ENCODE peak calls at places on chromosomes 16 and 17, in ten cellular contexts. P is HCT116; J is cardiac muscle cell; D is heart left ventricle; Z is WERI-Rb-1; W is CD8-positive, alpha-beta T cell; Q is upper lobe of right lung; X is endothelial cell of umbilical vein; E is IMR-90; H is PC-3. K is an unnamed sample.

GRCh38 chr16:3183445-3184139 is 4.4 kb upstream of the OR1F1 start:
- DNase-seq in J (no peak), H (no peak), D (no peak), Z (no peak), P (no peak), X (no peak), Q (no peak), W (no peak), E (no peak), K (no peak)

GRCh38 chr17:36133629-36134259 is 30.1 kb downstream of the CCL4 start:
- DNase-seq in Z (no peak), J (peak; percentile 60), H (no peak), E (no peak), P (no peak), D (no peak), W (no peak), Q (no peak), X (peak; percentile 25), K (no peak)

GRCh38 chr17:35312790-35313711 is 60.4 kb downstream of the SLFN11 start:
- DNase-seq in Z (peak; percentile 16), Q (peak; percentile 63), D (peak; percentile 68), W (peak; percentile 82), J (peak; percentile 90), E (peak; percentile 73), H (peak; percentile 57), P (peak; percentile 37), X (peak; percentile 71), K (peak; percentile 48)

GRCh38 chr17:16273929-16274339 is 56.9 kb downstream of the PIGL start:
- DNase-seq in Q (no peak), W (no peak), P (no peak), D (no peak), E (no peak), J (no peak), Z (no peak), H (no peak), X (no peak), K (no peak)

GRCh38 chr17:19263621-19264010 is 26.4 kb downstream of the EPN2 start:
- DNase-seq in P (no peak), Z (no peak), Q (no peak), D (no peak), H (peak; percentile 50), J (peak; percentile 6), E (peak; percentile 76), W (no peak), X (peak; percentile 91), K (no peak)

GRCh38 chr17:68238488-68238887 is 9.4 kb upstream of the AMZ2 start:
- DNase-seq in D (no peak), P (no peak), E (no peak), Z (no peak), Q (no peak), W (no peak), H (no peak), X (no peak), J (no peak), K (no peak)

GRCh38 chr16:63539276-63539675 is 1503.0 kb upstream of the CDH8 start:
- DNase-seq in X (no peak), H (no peak), P (no peak), J (no peak), Q (no peak), W (no peak), Z (no peak), D (no peak), E (no peak), K (no peak)

GRCh38 chr16:66717112-66717675 is 20.7 kb upstream of the CMTM4 start:
- DNase-seq in Z (peak; percentile 68), H (peak; percentile 47), P (no peak), E (peak; percentile 88), X (peak; percentile 16), D (no peak), W (no peak), Q (no peak), J (peak; percentile 67), K (no peak)

GRCh38 chr16:56477096-56477878 is 25.9 kb downstream of the OGFOD1 start:
- DNase-seq in J (peak; percentile 86), X (peak; percentile 75), H (peak; percentile 66), W (no peak), D (no peak), P (peak; percentile 46), Z (no peak), Q (no peak), E (peak; percentile 93), K (peak; percentile 76)

GRCh38 chr17:60641810-60642220 is 35.8 kb upstream of the BCAS3 start:
- DNase-seq in Z (peak; percentile 82), P (peak; percentile 78), D (no peak), J (peak; percentile 87), E (peak; percentile 85), W (no peak), H (peak; percentile 93), X (peak; percentile 87), Q (no peak), K (peak; percentile 59)

GRCh38 chr16:88941933-88942909 is 34.8 kb downstream of the CBFA2T3 start:
- DNase-seq in Z (peak; percentile 52), Q (no peak), D (peak; percentile 85), X (no peak), E (no peak), J (peak; percentile 25), H (no peak), P (peak; percentile 36), W (peak; percentile 50), K (no peak)

GRCh38 chr17:61583242-61583641 is 7.8 kb downstream of the NACA2 start:
- DNase-seq in Q (no peak), J (peak; percentile 66), W (no peak), X (peak; percentile 36), H (peak; percentile 86), Z (no peak), E (peak; percentile 83), P (peak; percentile 65), D (no peak), K (peak; percentile 55)

GRCh38 chr16:54136276-54136625 is 150.3 kb downstream of the IRX3 start:
- DNase-seq in P (no peak), H (peak; percentile 40), Z (peak; percentile 75), E (peak; percentile 59), J (peak; percentile 46), Q (no peak), W (no peak), X (peak; percentile 36), D (no peak), K (peak; percentile 48)

GRCh38 chr17:75688209-75688771 is 21.2 kb downstream of the SAP30BP start:
- DNase-seq in X (peak; percentile 85), Z (no peak), D (no peak), W (no peak), H (no peak), P (no peak), J (peak; percentile 88), E (no peak), Q (peak; percentile 43), K (peak; percentile 77)

GRCh38 chr17:64641499-64641898 is 20.6 kb downstream of the SMURF2 start:
- DNase-seq in E (peak; percentile 91), Q (no peak), H (peak; percentile 68), Z (no peak), X (peak; percentile 80), P (no peak), D (no peak), J (peak; percentile 87), W (no peak), K (peak; percentile 76)

GRCh38 chr17:44765965-44766364 is 7.2 kb downstream of the ADAM11 start:
- DNase-seq in X (no peak), D (no peak), Z (no peak), E (no peak), W (no peak), P (no peak), H (no peak), J (no peak), Q (no peak), K (no peak)

GRCh38 chr16:18803569-18804462 is 2.5 kb upstream of the ARL6IP1 start:
- DNase-seq in Z (no peak), P (no peak), X (peak; percentile 86), D (no peak), H (peak; percentile 9), E (peak; percentile 42), J (peak; percentile 56), W (no peak), Q (no peak), K (no peak)

GRCh38 chr16:74611721-74612120 is 4.8 kb upstream of the GLG1 start:
- DNase-seq in H (no peak), D (no peak), Q (no peak), E (peak; percentile 95), X (no peak), J (peak; percentile 40), Z (no peak), W (no peak), P (no peak), K (no peak)

GRCh38 chr17:40883031-40883430 is 2.0 kb downstream of the KRT20 start:
- DNase-seq in W (no peak), E (no peak), D (no peak), P (no peak), H (no peak), J (no peak), X (no peak), Z (no peak), Q (no peak), K (no peak)

GRCh38 chr16:47175152-47175551 is 31.4 kb upstream of the NETO2 start:
- DNase-seq in W (no peak), Q (no peak), J (no peak), H (no peak), Z (no peak), E (no peak), X (no peak), P (no peak), D (no peak), K (no peak)

GRCh38 chr16:47182318-47182717 is 38.6 kb upstream of the NETO2 start:
- DNase-seq in P (no peak), Q (no peak), Z (no peak), J (no peak), E (no peak), W (no peak), D (no peak), H (no peak), X (no peak), K (no peak)

GRCh38 chr16:47180073-47180472 is 36.3 kb upstream of the NETO2 start:
- DNase-seq in Q (no peak), E (no peak), P (no peak), D (no peak), H (no peak), W (no peak), X (no peak), Z (no peak), J (no peak), K (no peak)
- H3K27ac ChIP-seq in Q (no peak overlapping the region), E (no peak overlapping the region), P (no peak overlapping the region), D (no peak overlapping the region), H (no peak overlapping the region), W (no peak overlapping the region), X (no peak overlapping the region), Z (no peak overlapping the region), J (no peak overlapping the region), K (no peak overlapping the region)

GRCh38 chr16:24686678-24687077 is 42.8 kb upstream of the TNRC6A start:
- DNase-seq in X (no peak), Q (no peak), W (no peak), J (no peak), Z (no peak), P (no peak), D (no peak), E (no peak), H (no peak), K (no peak)
- H3K27ac ChIP-seq in X (no peak overlapping the region), Q (no peak overlapping the region), W (no peak overlapping the region), J (no peak overlapping the region), Z (no peak overlapping the region), P (no peak overlapping the region), D (peak overlapping the region; percentile 82), E (peak overlapping the region; percentile 60), H (no peak overlapping the region), K (no peak overlapping the region)

GRCh38 chr17:17780941-17781590 is 55.7 kb downstream of the SREBF1 start:
- DNase-seq in Z (peak; percentile 70), W (no peak), P (no peak), J (peak; percentile 87), E (peak; percentile 65), X (peak; percentile 21), Q (no peak), D (no peak), H (peak; percentile 39), K (no peak)
- H3K27ac ChIP-seq in Z (peak overlapping the region; percentile 99), W (no peak overlapping the region), P (peak overlapping the region; percentile 80), J (peak overlapping the region; percentile 96), E (no peak overlapping the region), X (no peak overlapping the region), Q (peak overlapping the region; percentile 55), D (peak overlapping the region; percentile 95), H (no peak overlapping the region), K (peak overlapping the region; percentile 12)

GRCh38 chr16:48244080-48244862 is at the start of gene LONP2:
- DNase-seq in D (peak; percentile 95), J (peak; percentile 92), X (peak; percentile 93), W (peak; percentile 87), E (peak; percentile 85), H (peak; percentile 87), Q (peak; percentile 97), Z (peak; percentile 92), P (peak; percentile 84), K (peak; percentile 93)
- H3K27ac ChIP-seq in D (peak within 1 kb of the TSS; percentile 86), J (peak within 1 kb of the TSS; percentile 91), X (peak within 1 kb of the TSS; percentile 59), W (peak within 1 kb of the TSS; percentile 75), E (peak within 1 kb of the TSS; percentile 96), H (peak within 1 kb of the TSS; percentile 72), Q (peak within 1 kb of the TSS; percentile 91), Z (peak within 1 kb of the TSS; percentile 65), P (peak within 1 kb of the TSS; percentile 93), K (peak within 1 kb of the TSS; percentile 78)